ENCODE peak calls at places on chromosomes 12 and 14, in five cellular contexts. F, Y, J, D and K are unnamed samples.

GRCh38 chr14:71165650-71166049 is 258.4 kb downstream of the PCNX1 start:
- DNase-seq in F (no peak), D (no peak), Y (no peak), J (no peak), K (no peak)

GRCh38 chr12:51820721-51821422 is 27.6 kb downstream of the FIGNL2 start:
- DNase-seq in J (no peak), D (peak; percentile 67), F (peak; percentile 86), Y (peak; percentile 60), K (peak; percentile 36)

GRCh38 chr12:82955020-82955419 is 268.3 kb downstream of the TMTC2 start:
- DNase-seq in J (no peak), D (no peak), Y (no peak), F (no peak), K (no peak)

GRCh38 chr14:37587881-37588666 is 7.0 kb downstream of the FOXA1 start:
- DNase-seq in Y (no peak), D (no peak), J (no peak), F (peak; percentile 61), K (no peak)

GRCh38 chr12:42130670-42131402 is 13.8 kb downstream of the GXYLT1 start:
- DNase-seq in Y (peak; percentile 64), D (peak; percentile 36), F (no peak), J (peak; percentile 61), K (peak; percentile 64)

GRCh38 chr14:65784574-65784973 is 372.0 kb downstream of the FUT8 start:
- DNase-seq in Y (no peak), J (no peak), F (no peak), D (no peak), K (no peak)

GRCh38 chr12:32502693-32503510 is 103.5 kb downstream of the FGD4 start:
- DNase-seq in F (no peak), J (peak; percentile 60), D (no peak), Y (peak; percentile 55), K (no peak)

GRCh38 chr12:51922762-51923505 is 15.6 kb downstream of the ACVRL1 start:
- DNase-seq in J (peak; percentile 56), F (peak; percentile 22), Y (peak; percentile 79), D (peak; percentile 54), K (peak; percentile 74)

GRCh38 chr14:61754627-61755381 is 7.4 kb upstream of the SNAPC1 start:
- DNase-seq in Y (peak; percentile 65), D (no peak), F (no peak), J (peak; percentile 39), K (no peak)

GRCh38 chr12:1499351-1499750 is 95.0 kb downstream of the FBXL14 start:
- DNase-seq in F (no peak), D (no peak), J (no peak), Y (no peak), K (no peak)

GRCh38 chr12:80241576-80242273 is 142.4 kb downstream of the OTOGL start:
- DNase-seq in J (peak; percentile 67), Y (peak; percentile 43), D (no peak), F (no peak), K (no peak)

GRCh38 chr12:98646165-98646764 is 1.2 kb downstream of the APAF1 start:
- DNase-seq in F (peak; percentile 33), D (no peak), Y (peak; percentile 32), J (peak; percentile 49), K (no peak)

GRCh38 chr14:23660290-23661226 is 24.4 kb downstream of the DHRS2 start:
- DNase-seq in Y (no peak), F (no peak), J (no peak), D (no peak), K (no peak)

GRCh38 chr12:96371138-96371786 is 29.0 kb downstream of the CDK17 start:
- DNase-seq in Y (no peak), D (no peak), J (no peak), F (no peak), K (no peak)
- H3K4me1 ChIP-seq in Y (peaks cover 5% of the 10 kb centered on the region), D (peaks cover 18% of the 10 kb centered on the region), J (peaks cover 94% of the 10 kb centered on the region), F (peaks cover 7% of the 10 kb centered on the region), K (peaks cover 66% of the 10 kb centered on the region)

GRCh38 chr12:4277205-4277543 is 3.6 kb downstream of the CCND2 start:
- DNase-seq in Y (no peak), J (no peak), D (no peak), F (no peak), K (no peak)

GRCh38 chr12:4275869-4276253 is 2.3 kb downstream of the CCND2 start:
- DNase-seq in F (no peak), Y (no peak), J (no peak), D (peak; percentile 65), K (no peak)

GRCh38 chr12:4274960-4275868 is 1.7 kb downstream of the CCND2 start:
- DNase-seq in Y (peak; percentile 13), D (peak; percentile 41), F (no peak), J (no peak), K (peak; percentile 81)

GRCh38 chr12:4277856-4278581 is 4.5 kb downstream of the CCND2 start:
- DNase-seq in D (no peak), J (no peak), Y (no peak), F (no peak), K (no peak)

DNA sequence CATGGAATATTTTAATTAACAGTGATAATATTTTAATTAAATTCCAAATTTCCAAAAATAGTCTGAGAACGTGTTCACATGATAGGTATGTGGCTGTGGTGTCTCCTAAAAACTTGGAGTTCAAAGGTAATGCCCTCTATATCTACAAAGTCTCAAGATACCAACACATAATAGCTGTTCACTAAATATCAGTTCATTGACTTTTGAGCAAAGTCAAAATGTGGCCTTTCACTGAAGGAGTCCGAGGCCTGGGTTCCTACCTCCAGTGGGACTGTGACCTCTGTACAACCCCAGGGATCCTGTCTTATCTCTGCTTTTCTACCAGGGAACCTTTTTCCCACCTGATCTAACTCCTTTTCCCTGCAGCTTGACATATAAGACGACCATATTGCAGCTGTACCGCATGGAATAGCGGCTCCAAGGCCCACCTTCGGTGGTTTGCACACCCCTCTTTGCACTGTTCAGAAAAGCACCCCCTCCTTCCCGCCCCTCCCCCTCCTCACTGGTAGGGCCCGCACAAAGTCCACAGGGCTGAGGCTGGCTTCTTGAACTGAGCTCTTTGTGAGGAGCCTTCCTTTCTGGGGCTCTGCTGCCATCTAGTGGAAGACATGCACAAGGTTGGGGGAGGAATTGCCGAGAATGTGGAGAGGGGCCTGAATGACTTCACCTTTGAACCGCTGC is 3.1 kb downstream of the CCND2 start:
- DNase-seq in Y (peak; percentile 82), J (peak; percentile 87), F (peak; percentile 84), D (peak; percentile 89), K (no peak)
- TF ChIP-seq POLR2A in Y (no peak), J (no peak), F (no peak), D (peak; percentile 29), K (no peak)

DNA sequence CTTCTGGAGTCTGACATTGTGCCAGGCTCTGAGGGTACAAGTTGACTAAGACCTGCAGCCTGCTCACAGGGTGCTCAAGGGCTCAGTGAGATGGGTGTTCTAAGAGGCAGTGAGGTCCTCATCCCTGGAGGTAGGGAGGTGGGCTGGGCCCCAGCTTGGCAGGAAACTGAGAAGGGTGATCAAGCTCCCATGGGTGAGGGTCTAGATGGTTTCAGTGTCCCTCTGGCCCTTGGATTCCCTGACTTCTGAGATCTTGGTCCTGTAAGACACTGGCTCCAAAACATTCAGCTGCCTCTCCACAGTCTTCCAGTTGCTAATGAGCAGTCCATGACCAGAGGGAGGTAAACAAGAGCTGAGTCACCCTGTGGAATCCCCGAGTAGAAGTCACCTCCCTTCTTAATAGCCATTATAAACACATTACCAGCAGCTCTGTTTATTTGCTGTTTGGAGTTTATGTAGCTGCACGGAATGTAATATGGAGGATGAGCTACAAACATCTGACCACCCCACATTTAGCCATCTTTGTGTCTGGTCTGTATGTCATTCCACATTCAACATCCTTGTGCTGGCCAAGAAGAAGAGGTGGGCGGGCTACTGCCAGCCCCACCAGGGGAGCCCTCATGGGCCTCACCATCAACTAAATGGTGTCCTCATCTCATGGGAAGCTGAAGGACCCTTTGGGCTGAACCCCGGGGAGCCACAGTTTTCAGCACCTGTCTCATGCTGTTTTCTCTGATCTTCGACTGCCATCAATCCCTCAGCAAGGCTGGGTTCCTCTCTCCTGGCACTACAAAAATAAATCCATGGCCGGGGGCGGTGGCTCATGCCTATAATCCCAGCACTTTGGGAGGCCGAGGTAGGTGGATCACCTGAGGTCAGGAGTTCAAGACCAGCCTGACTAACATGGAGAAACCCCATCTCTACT is 37.2 kb upstream of the BDKRB2 start:
- DNase-seq in D (no peak), Y (peak; percentile 95), J (peak; percentile 34), F (peak; percentile 78), K (no peak)
- H3K27ac ChIP-seq in D (no peak overlapping the region), Y (peak overlapping the region; percentile 95), J (no peak overlapping the region), F (peak overlapping the region; percentile 51), K (no peak overlapping the region)

GRCh38 chr14:91381801-91382670 is 35.6 kb downstream of the CCDC88C start:
- DNase-seq in J (no peak), D (no peak), F (no peak), Y (no peak), K (no peak)
- H3K4me1 ChIP-seq in J (peaks cover 16% of the 10 kb centered on the region), D (no peaks in the 10 kb centered on the region), F (peaks cover 3% of the 10 kb centered on the region), Y (no peaks in the 10 kb centered on the region), K (peaks cover 38% of the 10 kb centered on the region)

DNA sequence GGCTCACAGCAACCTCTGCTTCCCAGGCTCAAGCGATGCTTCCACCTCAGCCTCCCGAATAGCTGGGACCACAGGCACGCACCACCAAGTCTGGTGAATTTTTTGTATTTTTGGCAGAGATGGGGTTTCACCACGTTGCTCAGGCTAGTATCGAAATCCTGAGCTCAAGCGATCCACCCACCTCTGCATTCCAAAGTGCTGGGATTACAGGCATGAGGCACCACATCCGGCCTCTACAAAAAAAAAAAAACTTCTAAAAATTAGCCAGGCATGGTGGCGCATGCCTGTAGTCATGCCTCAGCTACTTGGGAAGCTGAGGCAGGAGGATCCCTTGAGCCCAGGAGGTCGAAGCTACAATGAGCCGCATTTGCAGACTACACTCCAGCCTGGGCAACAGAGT is 104.1 kb upstream of the HMGA2 start:
- DNase-seq in D (no peak), F (no peak), J (no peak), Y (peak; percentile 42), K (no peak)
- TF ChIP-seq POLR2A in D (no peak), F (no peak), J (no peak), Y (no peak), K (no peak)

GRCh38 chr14:44135972-44136371 is 371.1 kb downstream of the FSCB start:
- DNase-seq in Y (no peak), J (no peak), D (no peak), F (no peak), K (no peak)
- H3K27ac ChIP-seq in Y (no peak overlapping the region), J (no peak overlapping the region), D (no peak overlapping the region), F (no peak overlapping the region), K (no peak overlapping the region)

GRCh38 chr12:6329693-6330045 is 12.2 kb downstream of the TNFRSF1A start:
- DNase-seq in J (no peak), D (no peak), Y (no peak), F (no peak), K (no peak)
- H3K4me1 ChIP-seq in J (peaks cover 24% of the 10 kb centered on the region), D (peaks cover 8% of the 10 kb centered on the region), Y (peaks cover 37% of the 10 kb centered on the region), F (peaks cover 100% of the 10 kb centered on the region), K (peaks cover 85% of the 10 kb centered on the region)